ENCODE peak calls at places on chromosome 18, in four cellular contexts. I is brain microvascular endothelial cell, W is ovary, O is GM12878. E is an unnamed sample.

GRCh38 chr18:32470713-32471633 is at the start of gene GAREM1:
- DNase-seq in I (peak; percentile 97), W (peak; percentile 94), O (peak; percentile 21), E (peak; percentile 98)

GRCh38 chr18:28110924-28111323 is 66.0 kb downstream of the CDH2 start:
- DNase-seq in I (no peak), W (no peak), O (no peak), E (no peak)

GRCh38 chr18:38790303-38790702 is 1224.7 kb upstream of the CELF4 start:
- DNase-seq in I (no peak), W (no peak), O (no peak), E (no peak)

GRCh38 chr18:60413944-60414547 is 41.5 kb upstream of the MC4R start:
- DNase-seq in I (no peak), W (no peak), O (no peak), E (no peak)

GRCh38 chr18:58186258-58186948 is 142.4 kb downstream of the NEDD4L start:
- DNase-seq in I (peak; percentile 91), W (no peak), O (no peak), E (no peak)

GRCh38 chr18:43875496-43875895 is 598.2 kb upstream of the SYT4 start:
- DNase-seq in I (no peak), W (no peak), O (no peak), E (no peak)

GRCh38 chr18:34976899-34977786 is 64.1 kb upstream of the MAPRE2 start:
- DNase-seq in I (peak; percentile 38), W (peak; percentile 42), O (no peak), E (peak; percentile 94)

GRCh38 chr18:26791676-26792075 is 73.8 kb downstream of the AQP4 start:
- DNase-seq in I (no peak), W (no peak), O (no peak), E (no peak)

GRCh38 chr18:79965119-79965902 is 868 bp downstream of the HSBP1L1 start:
- DNase-seq in I (peak; percentile 61), W (peak; percentile 69), O (no peak), E (peak; percentile 85)

DNA sequence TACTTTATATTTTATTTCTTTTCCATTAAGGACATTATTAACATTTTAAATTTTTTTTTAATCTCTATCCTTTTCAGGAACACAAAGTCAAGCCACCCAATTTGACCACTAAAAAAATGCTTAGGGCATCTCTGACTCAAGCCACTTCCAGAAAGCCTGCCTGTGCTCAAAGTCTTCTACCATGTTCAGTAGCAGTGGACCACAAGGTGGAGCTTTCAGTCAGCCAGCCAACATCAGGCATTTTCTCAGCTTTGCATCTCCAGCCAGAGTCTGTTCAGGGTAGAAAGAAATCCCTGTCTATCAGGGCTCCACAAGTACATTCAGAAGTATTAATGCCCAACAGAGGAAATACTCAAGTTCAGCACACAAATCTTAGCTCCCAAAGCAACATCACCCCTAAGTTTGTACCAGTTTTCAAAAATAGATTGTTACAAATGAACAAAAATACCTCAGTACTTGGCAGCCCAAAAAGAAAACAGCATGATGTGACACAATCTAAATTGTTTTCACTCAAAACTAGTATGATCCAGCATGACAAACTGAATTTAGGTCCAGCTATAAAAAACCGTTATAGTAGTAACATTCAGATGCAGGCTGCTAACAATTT is 37.6 kb downstream of the C18orf63 start:
- DNase-seq in I (peak; percentile 77), W (no peak), O (peak; percentile 24), E (no peak)
- TF ChIP-seq CTCF in I (peak; percentile 89), W (no peak), O (peak; percentile 72), E (peak; percentile 85)

DNA sequence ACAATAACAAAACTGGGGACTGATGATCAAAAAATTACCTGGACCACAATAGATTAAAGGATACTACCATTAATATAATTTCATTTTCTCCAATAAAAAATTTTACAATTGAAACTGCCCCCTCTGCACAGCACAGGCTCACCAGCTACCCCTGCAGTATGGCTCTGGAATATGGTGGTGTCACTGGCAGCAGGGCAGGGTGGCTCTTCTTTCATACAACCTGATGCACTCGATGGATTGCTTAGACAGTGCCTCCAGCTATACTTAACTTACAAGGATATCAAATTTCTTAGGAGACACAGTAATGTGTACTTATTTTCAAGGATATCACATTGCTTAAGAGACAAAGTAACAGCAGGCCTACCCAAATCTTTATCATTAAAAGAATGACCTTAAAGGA is 124.0 kb downstream of the PRELID3A start:
- DNase-seq in I (no peak), W (no peak), O (no peak), E (no peak)
- TF ChIP-seq CTCF in I (peak; percentile 42), W (no peak), O (no peak), E (peak; percentile 26)

GRCh38 chr18:48947583-48947982 is 3.2 kb downstream of the SMAD7 start:
- DNase-seq in I (no peak), W (no peak), O (no peak), E (no peak)

GRCh38 chr18:48948112-48949050 is 2.4 kb downstream of the SMAD7 start:
- DNase-seq in I (peak; percentile 79), W (no peak), O (no peak), E (no peak)

GRCh38 chr18:48949606-48950535 is 894 bp downstream of the SMAD7 start:
- DNase-seq in I (no peak), W (no peak), O (no peak), E (no peak)

GRCh38 chr18:48950536-48951447 is at the start of gene SMAD7:
- DNase-seq in I (no peak), W (no peak), O (no peak), E (no peak)

GRCh38 chr18:48949051-48949605 is 1.6 kb downstream of the SMAD7 start:
- DNase-seq in I (no peak), W (no peak), O (no peak), E (no peak)
- TF ChIP-seq CTCF in I (no peak), W (no peak), O (no peak), E (no peak)

GRCh38 chr18:76923485-76924085 is 101.2 kb downstream of the ZNF236 start:
- DNase-seq in I (peak; percentile 12), W (no peak), O (no peak), E (no peak)
- TF ChIP-seq CTCF in I (peak; percentile 78), W (no peak), O (peak; percentile 34), E (peak; percentile 68)

GRCh38 chr18:11432360-11432811 is 177.0 kb upstream of the SLC35G4 start:
- DNase-seq in I (no peak), W (no peak), O (no peak), E (peak; percentile 87)

GRCh38 chr18:11429876-11430275 is 179.5 kb upstream of the SLC35G4 start:
- DNase-seq in I (no peak), W (no peak), O (no peak), E (no peak)
- TF ChIP-seq CTCF in I (no peak), W (no peak), O (no peak), E (no peak)

E was measured in chondrocyte.